ENCODE peak calls at places on chromosomes 2 and 18, in six cellular contexts. E, U, G, S, T and D are unnamed samples.

GRCh38 chr18:31261792-31262582 is 56.0 kb upstream of the DSG1 start:
- DNase-seq in T (no peak), U (no peak), S (no peak), E (no peak), G (no peak), D (peak)

GRCh38 chr2:70104231-70105111 is 17.2 kb downstream of the PCBP1 start:
- DNase-seq in U (no peak), S (peak), G (no peak), E (no peak), T (no peak), D (peak)

GRCh38 chr2:37858197-37858711 is 66.8 kb upstream of the RMDN2 start:
- DNase-seq in G (no peak), S (no peak), U (no peak), T (no peak), E (no peak), D (no peak)

GRCh38 chr2:112480540-112481049 is 1.4 kb upstream of the TTL start:
- DNase-seq in S (no peak), T (no peak), E (no peak), U (no peak), G (no peak), D (peak)

GRCh38 chr18:22813648-22814328 is 119.3 kb upstream of the RBBP8 start:
- DNase-seq in G (no peak), U (no peak), S (no peak), E (no peak), T (peak), D (peak)

GRCh38 chr2:54092940-54093339 is 22.5 kb upstream of the ACYP2 start:
- DNase-seq in G (no peak), U (no peak), S (no peak), T (no peak), E (no peak), D (no peak)

GRCh38 chr2:218307415-218308090 is 15.2 kb upstream of the TMBIM1 start:
- DNase-seq in T (no peak), G (no peak), S (no peak), U (no peak), E (no peak), D (no peak)

GRCh38 chr2:69163109-69163508 is 150.1 kb downstream of the ANTXR1 start:
- DNase-seq in U (no peak), T (peak), G (peak), E (no peak), S (peak), D (peak)

GRCh38 chr18:71673498-71673897 is 870.6 kb downstream of the CBLN2 start:
- DNase-seq in G (no peak), U (no peak), T (no peak), S (no peak), E (no peak), D (no peak)

GRCh38 chr18:37315935-37316334 is 249.7 kb downstream of the CELF4 start:
- DNase-seq in S (no peak), E (no peak), G (no peak), T (no peak), U (no peak), D (no peak)

GRCh38 chr18:26176134-26176533 is 42.5 kb downstream of the PSMA8 start:
- DNase-seq in S (no peak), U (no peak), G (no peak), E (no peak), T (no peak), D (no peak)

GRCh38 chr2:62034715-62035114 is 129.2 kb downstream of the COMMD1 start:
- DNase-seq in S (no peak), E (no peak), U (no peak), T (no peak), G (no peak), D (no peak)

GRCh38 chr2:107553534-107553933 is 273.2 kb upstream of the RGPD4 start:
- DNase-seq in T (no peak), E (no peak), U (no peak), S (no peak), G (no peak), D (no peak)

GRCh38 chr2:158211516-158211915 is 109.8 kb downstream of the UPP2 start:
- DNase-seq in G (no peak), T (no peak), E (no peak), S (no peak), U (no peak), D (no peak)

GRCh38 chr2:48479923-48480322 is 50.0 kb upstream of the STON1 start:
- DNase-seq in T (no peak), G (no peak), E (no peak), S (no peak), U (no peak), D (no peak)

GRCh38 chr2:149562304-149562703 is 25.3 kb downstream of the MMADHC start:
- DNase-seq in S (no peak), U (no peak), G (no peak), E (no peak), T (no peak), D (peak)

GRCh38 chr2:149561309-149561926 is 26.2 kb downstream of the MMADHC start:
- DNase-seq in T (no peak), G (no peak), S (peak), U (no peak), E (no peak), D (peak)

GRCh38 chr2:149564983-149565382 is 22.6 kb downstream of the MMADHC start:
- DNase-seq in E (no peak), G (no peak), T (no peak), U (no peak), S (no peak), D (no peak)

GRCh38 chr2:149556452-149556851 is 31.1 kb downstream of the MMADHC start:
- DNase-seq in S (no peak), E (no peak), T (no peak), G (no peak), U (no peak), D (no peak)

GRCh38 chr2:149559341-149560068 is 28.1 kb downstream of the MMADHC start:
- DNase-seq in S (no peak), U (no peak), E (no peak), G (no peak), T (no peak), D (no peak)
- TF ChIP-seq CTCF in S (no peak), U (no peak), E (no peak), G (no peak), T (no peak), D (no peak)

GRCh38 chr2:210337159-210337558 is 22.2 kb upstream of the MYL1 start:
- DNase-seq in T (no peak), E (no peak), G (no peak), S (no peak), U (no peak), D (no peak)
- TF ChIP-seq CTCF in T (no peak), E (no peak), G (no peak), S (no peak), U (no peak), D (no peak)

GRCh38 chr2:1911811-1912210 is 167.5 kb upstream of the PXDN start:
- DNase-seq in E (no peak), U (no peak), G (no peak), T (no peak), S (no peak), D (no peak)
- TF ChIP-seq CTCF in E (no peak), U (no peak), G (no peak), T (no peak), S (no peak), D (no peak)

DNA sequence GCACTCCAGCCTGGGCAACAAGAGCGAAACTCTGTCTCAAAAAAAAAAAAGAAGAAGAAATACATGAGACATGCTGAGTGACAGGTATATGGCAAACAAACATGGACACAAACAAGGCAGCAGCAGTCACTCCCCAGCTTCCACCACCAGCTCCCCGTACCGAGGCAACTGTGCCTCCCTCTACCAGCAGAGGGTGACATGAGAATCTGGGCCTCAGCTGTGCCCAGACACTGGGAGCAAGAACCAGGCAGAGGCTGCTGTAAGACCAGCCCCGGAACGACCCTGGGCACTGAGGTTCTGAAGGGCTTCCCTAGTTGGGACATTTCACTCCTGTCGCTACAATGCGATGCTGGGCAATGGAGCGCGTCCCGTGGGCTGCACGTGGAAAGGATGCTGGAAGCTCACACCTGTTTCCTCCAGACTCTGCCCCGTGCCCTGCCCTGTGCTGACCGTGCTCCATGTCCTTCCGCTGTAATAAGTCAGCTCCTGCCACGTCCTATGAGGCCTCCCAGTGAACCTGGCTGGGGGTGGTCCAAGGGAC is 37.1 kb downstream of the BOK start:
- DNase-seq in S (no peak), E (no peak), U (no peak), T (no peak), G (no peak), D (no peak)
- TF ChIP-seq CTCF in S (no peak), E (no peak), U (no peak), T (no peak), G (peak), D (no peak)

GRCh38 chr2:144511222-144511855 is 8.6 kb downstream of the ZEB2 start:
- DNase-seq in E (no peak), G (no peak), S (no peak), T (no peak), U (no peak), D (no peak)

GRCh38 chr2:144510206-144510991 is 9.5 kb downstream of the ZEB2 start:
- DNase-seq in T (no peak), S (no peak), G (no peak), E (no peak), U (no peak), D (no peak)

GRCh38 chr2:144512421-144513272 is 7.3 kb downstream of the ZEB2 start:
- DNase-seq in G (no peak), S (no peak), T (no peak), U (no peak), E (no peak), D (no peak)

GRCh38 chr2:144513388-144514100 is 6.4 kb downstream of the ZEB2 start:
- DNase-seq in S (peak), U (no peak), T (no peak), E (peak), G (no peak), D (no peak)

DNA sequence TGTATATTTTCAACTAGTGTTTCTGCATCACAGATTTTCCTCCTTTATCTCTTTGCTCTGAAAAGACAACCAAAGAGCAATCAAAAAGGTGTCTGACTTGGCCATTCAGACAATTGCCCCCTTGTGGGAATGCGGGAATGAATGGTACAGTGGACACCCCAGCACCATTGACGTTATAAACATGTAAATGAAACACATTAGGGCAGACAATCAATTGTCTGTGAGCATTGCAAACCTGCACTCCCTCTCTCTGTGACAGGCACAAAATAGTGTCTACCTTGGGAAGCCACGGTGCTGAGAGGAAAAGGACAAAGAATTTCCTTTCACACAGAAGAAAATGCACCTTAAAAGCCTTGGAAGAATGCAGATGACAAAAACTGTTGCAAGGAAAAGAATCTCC is 8.0 kb downstream of the ZEB2 start:
- DNase-seq in S (no peak), U (no peak), T (no peak), E (no peak), G (no peak), D (no peak)
- TF ChIP-seq CTCF in S (no peak), U (no peak), T (no peak), E (no peak), G (no peak), D (no peak)

DNA sequence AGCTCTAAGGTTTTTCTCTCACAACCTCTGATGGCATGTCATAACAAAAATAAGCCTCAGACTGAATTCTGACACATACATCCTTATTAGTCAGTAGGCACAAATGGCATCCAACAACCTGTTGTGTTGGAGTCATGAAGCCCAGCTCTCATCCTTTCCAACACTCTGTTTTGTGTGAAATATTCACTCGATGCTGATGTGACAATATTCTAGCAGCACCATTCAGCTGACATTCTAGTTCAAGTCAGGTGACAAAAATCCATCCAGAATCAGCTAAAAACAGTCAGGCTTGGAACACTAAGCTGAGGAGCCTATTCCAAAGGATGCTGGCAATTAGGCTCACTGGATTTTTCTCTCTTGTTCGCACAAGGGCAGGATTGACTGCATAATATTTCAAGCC is 603.1 kb upstream of the ID2 start:
- DNase-seq in S (no peak), E (no peak), G (no peak), T (no peak), U (no peak), D (no peak)
- TF ChIP-seq CTCF in S (no peak), E (no peak), G (no peak), T (no peak), U (no peak), D (no peak)

DNA sequence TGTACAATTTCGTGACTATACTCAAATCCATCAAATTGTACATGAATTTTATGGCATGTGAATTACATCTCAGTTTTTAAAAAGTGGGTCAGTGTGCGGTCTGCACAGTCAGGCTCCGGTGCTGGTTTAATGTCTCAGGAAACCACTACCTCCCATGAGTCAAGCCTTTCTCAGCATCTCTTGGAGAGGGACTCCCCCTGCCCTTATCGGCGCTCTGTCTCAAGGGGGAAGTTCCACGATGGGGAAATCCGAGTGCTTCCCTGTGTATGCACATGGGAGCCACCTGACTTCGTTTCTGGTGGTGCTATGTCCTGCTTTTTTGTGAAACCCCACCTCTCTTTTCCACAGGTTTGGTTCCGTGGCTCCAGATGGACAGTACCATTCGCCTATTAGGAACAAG is 72.5 kb downstream of the ACOXL start:
- DNase-seq in G (no peak), U (no peak), E (no peak), T (no peak), S (no peak), D (no peak)
- TF ChIP-seq CTCF in G (no peak), U (no peak), E (no peak), T (no peak), S (no peak), D (no peak)

DNA sequence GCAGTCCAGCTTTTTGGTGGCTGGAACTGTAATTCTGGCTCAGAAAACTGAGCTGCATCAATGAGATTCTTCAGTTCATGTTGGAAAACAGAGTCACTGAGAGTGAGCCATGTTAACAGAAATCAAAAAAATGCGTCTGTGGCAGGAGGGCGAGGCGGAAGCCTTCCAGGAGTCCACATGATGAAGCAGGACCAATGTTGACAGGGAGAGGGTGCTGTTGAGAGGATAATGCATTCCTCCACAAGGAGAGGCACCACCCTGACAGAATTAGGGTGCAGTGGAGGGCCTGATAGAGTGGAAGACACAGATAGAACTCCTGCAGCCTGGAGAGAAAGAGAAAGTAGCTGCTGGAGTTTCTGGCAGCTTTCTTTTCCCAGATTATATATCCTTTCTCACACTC is 111.5 kb downstream of the MGAT5 start:
- DNase-seq in E (no peak), U (no peak), S (no peak), T (no peak), G (peak), D (peak)
- TF ChIP-seq CTCF in E (no peak), U (no peak), S (no peak), T (no peak), G (peak), D (no peak)